ENCODE peak calls at places on chromosomes 13 and 19, in five cellular contexts. L is mammary epithelial cell, X is neural progenitor cell, T is brain microvascular endothelial cell, U is trophoblast cell. Y is an unnamed sample.

GRCh38 chr19:17158584-17158983 is 56.6 kb upstream of the USE1 start:
- DNase-seq in T (no peak), U (no peak), L (no peak), X (no peak), Y (no peak)

GRCh38 chr13:29504691-29505090 is 90.8 kb downstream of the SLC7A1 start:
- DNase-seq in U (no peak), T (no peak), L (no peak), X (no peak), Y (no peak)

GRCh38 chr13:31440132-31440531 is 240.4 kb downstream of the B3GLCT start:
- DNase-seq in X (no peak), T (no peak), L (no peak), U (no peak), Y (no peak)

GRCh38 chr19:53824134-53824611 is at the start of gene NLRP12:
- DNase-seq in U (peak; percentile 12), T (no peak), L (no peak), X (no peak), Y (no peak)

GRCh38 chr13:79593121-79593520 is 112.2 kb downstream of the NDFIP2 start:
- DNase-seq in L (no peak), U (no peak), T (no peak), X (no peak), Y (no peak)

GRCh38 chr19:29040291-29040690 is 172.7 kb downstream of the UQCRFS1 start:
- DNase-seq in X (no peak), L (no peak), T (no peak), U (no peak), Y (no peak)

GRCh38 chr19:29831041-29831548 is 19.3 kb downstream of the CCNE1 start:
- DNase-seq in T (no peak), L (peak; percentile 63), U (peak; percentile 68), X (no peak), Y (no peak)

GRCh38 chr19:17775991-17776803 is 18.7 kb upstream of the B3GNT3 start:
- DNase-seq in X (no peak), U (no peak), T (no peak), L (no peak), Y (no peak)

GRCh38 chr13:34748561-34748960 is 193.5 kb upstream of the NBEA start:
- DNase-seq in T (no peak), U (no peak), L (no peak), X (no peak), Y (no peak)

GRCh38 chr19:47529018-47529742 is 14.3 kb upstream of the NAPA start:
- DNase-seq in X (no peak), U (no peak), T (no peak), L (no peak), Y (no peak)

GRCh38 chr13:40187836-40188591 is 478.4 kb downstream of the FOXO1 start:
- DNase-seq in U (no peak), T (no peak), X (no peak), L (no peak), Y (no peak)

GRCh38 chr13:20901668-20902437 is 693 bp downstream of the XPO4 start:
- DNase-seq in U (peak; percentile 5), L (peak; percentile 49), X (peak; percentile 52), T (no peak), Y (no peak)

GRCh38 chr19:15195381-15195964 is 5.3 kb downstream of the NOTCH3 start:
- DNase-seq in U (peak; percentile 69), L (peak; percentile 80), T (peak; percentile 79), X (peak; percentile 93), Y (peak; percentile 74)

GRCh38 chr13:42276683-42277082 is 4.7 kb downstream of the AKAP11 start:
- DNase-seq in L (no peak), T (no peak), X (no peak), U (no peak), Y (no peak)

GRCh38 chr19:31519216-31519615 is 170.0 kb upstream of the TSHZ3 start:
- DNase-seq in L (peak; percentile 16), U (no peak), X (no peak), T (no peak), Y (no peak)

GRCh38 chr19:49335071-49335783 is at the start of gene CD37:
- DNase-seq in T (no peak), L (no peak), U (no peak), X (no peak), Y (no peak)

GRCh38 chr13:41916173-41916954 is 44.5 kb downstream of the VWA8 start:
- DNase-seq in T (peak; percentile 65), U (no peak), X (no peak), L (peak; percentile 82), Y (no peak)

GRCh38 chr13:38767506-38768265 is 80.8 kb downstream of the FREM2 start:
- DNase-seq in L (peak; percentile 31), X (no peak), U (no peak), T (no peak), Y (no peak)

GRCh38 chr13:46052314-46053161 is at the start of gene ZC3H13:
- DNase-seq in T (peak; percentile 97), U (peak; percentile 97), L (peak; percentile 95), X (peak; percentile 97), Y (peak; percentile 92)

GRCh38 chr13:46050771-46051170 is 1.8 kb downstream of the ZC3H13 start:
- DNase-seq in U (no peak), X (no peak), L (no peak), T (no peak), Y (no peak)

GRCh38 chr13:46057251-46058015 is 4.9 kb upstream of the ZC3H13 start:
- DNase-seq in X (peak; percentile 31), L (peak; percentile 70), U (no peak), T (peak; percentile 27), Y (no peak)

GRCh38 chr13:46053162-46054012 is 841 bp upstream of the ZC3H13 start:
- DNase-seq in L (no peak), X (peak; percentile 25), U (no peak), T (no peak), Y (no peak)

GRCh38 chr13:46051958-46052313 is 610 bp downstream of the ZC3H13 start:
- DNase-seq in T (no peak), X (no peak), L (no peak), U (no peak), Y (no peak)
- H3K36me3 ChIP-seq in T (no peaks in the 10 kb centered on the region), X (no peaks in the 10 kb centered on the region), L (no peaks in the 10 kb centered on the region), U (no peaks in the 10 kb centered on the region), Y (no peaks in the 10 kb centered on the region)

DNA sequence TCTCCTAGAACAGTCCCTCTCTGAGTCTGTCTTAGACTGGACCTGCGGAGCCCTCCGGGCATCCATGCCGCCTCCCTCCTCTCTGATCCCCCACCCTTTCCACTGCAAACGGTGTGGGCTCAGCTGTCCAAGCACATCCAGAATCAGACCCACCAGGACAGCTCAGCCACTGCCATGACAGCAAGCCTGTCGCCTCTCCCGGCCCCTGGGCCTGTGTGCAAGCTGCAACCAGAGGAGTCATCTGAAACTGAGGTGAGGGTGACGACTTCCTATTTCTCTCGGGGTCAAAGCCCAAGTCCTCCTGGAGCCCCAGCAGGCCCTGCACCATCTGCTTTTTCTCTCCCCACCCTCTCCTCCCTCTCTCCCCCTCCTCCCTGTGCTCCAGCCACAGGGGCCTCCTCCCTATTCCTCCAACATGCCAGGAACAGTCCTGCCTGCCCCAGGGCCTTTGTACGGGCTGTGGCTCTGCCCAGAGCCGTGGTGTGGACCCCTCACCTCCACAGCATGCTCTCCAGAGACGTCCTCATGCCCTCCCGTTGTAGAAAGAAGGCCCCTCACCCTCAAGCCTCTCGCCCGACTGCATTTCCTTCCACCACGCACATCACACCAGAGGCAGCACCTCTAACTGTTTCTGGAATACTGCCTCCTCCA is 23.5 kb upstream of the MYDGF start:
- DNase-seq in T (no peak), L (no peak), U (no peak), X (no peak), Y (no peak)
- H3K36me3 ChIP-seq in T (peaks cover 83% of the 10 kb centered on the region), L (peaks cover 28% of the 10 kb centered on the region), U (peaks cover 85% of the 10 kb centered on the region), X (no peaks in the 10 kb centered on the region), Y (peaks cover 91% of the 10 kb centered on the region)

DNA sequence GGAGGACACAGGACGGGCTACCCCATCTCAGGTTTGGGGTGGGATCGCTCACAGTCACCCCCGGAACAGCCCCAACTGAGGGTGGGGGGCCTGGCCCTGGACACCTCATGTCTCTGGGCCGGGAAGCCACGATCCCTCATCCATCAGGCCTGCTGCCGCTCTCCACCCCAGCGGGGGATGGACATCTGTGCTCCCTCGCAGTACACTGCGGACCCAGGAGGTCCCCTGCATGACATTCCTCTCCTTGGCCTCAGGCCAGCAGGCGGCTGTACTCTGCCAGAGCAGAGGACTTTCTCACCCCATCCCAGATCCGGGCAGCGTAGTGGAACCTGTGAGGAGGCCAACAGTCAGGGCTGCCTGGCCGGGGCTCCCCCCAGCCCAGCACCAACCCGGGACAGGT is 15.5 kb downstream of the IRGC start:
- DNase-seq in U (no peak), L (no peak), X (no peak), T (no peak), Y (no peak)
- H3K36me3 ChIP-seq in U (peaks cover 67% of the 10 kb centered on the region), L (peaks cover 35% of the 10 kb centered on the region), X (no peaks in the 10 kb centered on the region), T (peaks cover 53% of the 10 kb centered on the region), Y (peaks cover 48% of the 10 kb centered on the region)

GRCh38 chr19:4389511-4390016 is 10.8 kb downstream of the SH3GL1 start:
- DNase-seq in X (no peak), L (no peak), T (no peak), U (no peak), Y (no peak)

GRCh38 chr19:4388171-4389063 is 11.9 kb downstream of the SH3GL1 start:
- DNase-seq in X (peak; percentile 58), L (peak; percentile 18), T (no peak), U (peak; percentile 73), Y (no peak)

GRCh38 chr19:4390862-4391693 is 9.3 kb downstream of the SH3GL1 start:
- DNase-seq in T (no peak), U (peak; percentile 49), X (no peak), L (peak; percentile 73), Y (no peak)

GRCh38 chr19:4390017-4390861 is 10.1 kb downstream of the SH3GL1 start:
- DNase-seq in U (no peak), L (peak; percentile 17), X (peak; percentile 87), T (no peak), Y (no peak)

GRCh38 chr19:4389064-4389375 is 11.3 kb downstream of the SH3GL1 start:
- DNase-seq in U (no peak), X (no peak), T (no peak), L (no peak), Y (no peak)
- H3K36me3 ChIP-seq in U (peaks cover 40% of the 10 kb centered on the region), X (no peaks in the 10 kb centered on the region), T (peaks cover 11% of the 10 kb centered on the region), L (peaks cover 2% of the 10 kb centered on the region), Y (peaks cover 19% of the 10 kb centered on the region)

DNA sequence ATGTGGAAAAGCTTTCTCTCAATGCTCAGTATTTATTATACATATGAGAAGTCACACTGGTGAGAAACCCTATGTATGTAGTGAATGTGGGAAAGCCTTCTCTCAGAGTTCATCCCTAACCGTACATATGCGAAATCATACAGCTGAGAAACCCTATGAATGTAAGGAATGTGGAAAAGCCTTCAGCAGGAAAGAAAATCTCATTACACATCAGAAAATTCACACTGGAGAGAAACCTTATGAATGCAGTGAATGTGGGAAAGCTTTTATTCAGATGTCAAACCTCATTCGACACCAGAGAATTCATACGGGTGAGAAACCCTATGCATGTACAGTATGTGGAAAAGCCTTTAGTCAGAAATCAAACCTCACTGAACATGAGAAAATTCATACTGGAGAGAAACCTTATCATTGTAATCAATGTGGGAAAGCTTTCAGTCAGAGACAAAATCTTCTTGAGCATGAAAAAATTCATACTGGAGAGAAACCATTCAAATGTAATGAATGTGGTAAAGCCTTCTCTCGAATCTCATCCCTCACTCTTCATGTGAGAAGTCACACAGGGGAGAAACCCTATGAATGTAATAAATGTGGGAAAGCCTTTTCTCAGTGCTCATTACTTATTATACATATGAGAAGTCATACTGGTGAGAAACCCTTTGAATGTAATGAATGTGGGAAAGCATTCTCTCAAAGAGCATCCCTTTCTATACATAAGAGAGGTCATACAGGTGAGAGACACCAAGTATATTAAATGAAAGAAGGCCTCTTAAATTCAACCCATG is 34.4 kb downstream of the ZNF568 start:
- DNase-seq in L (no peak), U (no peak), T (no peak), X (no peak), Y (no peak)
- H3K36me3 ChIP-seq in L (no peaks in the 10 kb centered on the region), U (no peaks in the 10 kb centered on the region), T (peaks cover 25% of the 10 kb centered on the region), X (peaks cover 32% of the 10 kb centered on the region), Y (peaks cover 25% of the 10 kb centered on the region)